ENCODE peak calls at places on chromosomes 11 and 22, in ten cellular contexts. T is left ventricle myocardium inferior; I is CD8-positive, alpha-beta T cell; H is heart left ventricle; G is AG04450; L is Panc1; R is suprapubic skin; K is brain microvascular endothelial cell; S is heart right ventricle; U is right atrium auricular region. Y is an unnamed sample.

GRCh38 chr11:74672332-74672955 is 58.8 kb downstream of the CHRDL2 start:
- DNase-seq in T (no peak), I (peak; percentile 23), H (no peak), G (no peak), L (no peak), R (no peak), K (no peak), S (no peak), U (no peak), Y (no peak)

GRCh38 chr11:104946907-104947306 is 21.5 kb downstream of the CASP4 start:
- DNase-seq in T (no peak), I (no peak), H (no peak), G (no peak), L (peak; percentile 33), R (no peak), K (peak; percentile 47), S (peak; percentile 33), U (no peak), Y (no peak)

GRCh38 chr22:24230911-24231656 is 13.8 kb downstream of the GGT5 start:
- DNase-seq in T (peak; percentile 37), I (peak; percentile 79), H (no peak), G (no peak), L (no peak), R (no peak), K (no peak), S (no peak), U (no peak), Y (no peak)

GRCh38 chr11:114208371-114208770 is 87.8 kb upstream of the NNMT start:
- DNase-seq in T (no peak), I (peak; percentile 59), H (no peak), G (no peak), L (no peak), R (no peak), K (no peak), S (no peak), U (no peak), Y (no peak)

GRCh38 chr11:119484741-119485605 is 62.0 kb upstream of the THY1 start:
- DNase-seq in T (no peak), I (no peak), H (peak; percentile 14), G (no peak), L (no peak), R (peak; percentile 48), K (no peak), S (no peak), U (peak; percentile 48), Y (no peak)

GRCh38 chr11:113023986-113024385 is 62.8 kb downstream of the NCAM1 start:
- DNase-seq in T (no peak), I (no peak), H (no peak), G (no peak), L (no peak), R (no peak), K (no peak), S (no peak), U (no peak), Y (no peak)

GRCh38 chr11:11842426-11843008 is 745 bp downstream of the USP47 start:
- DNase-seq in T (peak; percentile 23), I (peak; percentile 75), H (peak; percentile 62), G (no peak), L (no peak), R (no peak), K (peak; percentile 68), S (peak; percentile 54), U (peak; percentile 69), Y (peak; percentile 43)

GRCh38 chr22:38751066-38751421 is 4.8 kb downstream of the SUN2 start:
- DNase-seq in T (no peak), I (no peak), H (no peak), G (no peak), L (no peak), R (no peak), K (no peak), S (no peak), U (no peak), Y (no peak)

GRCh38 chr11:123145220-123145619 is 49.8 kb downstream of the CLMP start:
- DNase-seq in T (no peak), I (no peak), H (peak; percentile 40), G (no peak), L (peak; percentile 72), R (no peak), K (peak; percentile 57), S (no peak), U (no peak), Y (peak; percentile 82)

GRCh38 chr11:94623120-94623735 is 56.1 kb downstream of the PIWIL4 start:
- DNase-seq in T (no peak), I (no peak), H (peak; percentile 40), G (peak; percentile 46), L (peak; percentile 78), R (no peak), K (peak; percentile 65), S (peak; percentile 77), U (no peak), Y (peak; percentile 47)

GRCh38 chr11:128613300-128613995 is 26.1 kb upstream of the ETS1 start:
- DNase-seq in T (no peak), I (no peak), H (no peak), G (no peak), L (no peak), R (no peak), K (no peak), S (no peak), U (peak; percentile 55), Y (no peak)

GRCh38 chr11:705646-706438 is at the start of gene EPS8L2:
- DNase-seq in T (no peak), I (no peak), H (no peak), G (no peak), L (no peak), R (no peak), K (no peak), S (no peak), U (no peak), Y (no peak)

GRCh38 chr11:6205366-6205765 is at the start of gene C11orf42:
- DNase-seq in T (no peak), I (no peak), H (no peak), G (no peak), L (no peak), R (no peak), K (no peak), S (no peak), U (no peak), Y (no peak)

GRCh38 chr11:61027141-61027840 is 55.8 kb downstream of the CD6 start:
- DNase-seq in T (no peak), I (peak; percentile 74), H (no peak), G (no peak), L (no peak), R (no peak), K (no peak), S (no peak), U (no peak), Y (no peak)

GRCh38 chr22:47565607-47566006 is 803.2 kb downstream of the TBC1D22A start:
- DNase-seq in T (no peak), I (peak; percentile 17), H (no peak), G (no peak), L (no peak), R (peak; percentile 26), K (no peak), S (no peak), U (peak; percentile 36), Y (no peak)

GRCh38 chr22:47623056-47623739 is 860.7 kb downstream of the TBC1D22A start:
- DNase-seq in T (no peak), I (peak; percentile 32), H (no peak), G (no peak), L (no peak), R (no peak), K (no peak), S (no peak), U (peak; percentile 47), Y (no peak)

GRCh38 chr11:6703247-6704063 is 20.3 kb upstream of the MRPL17 start:
- DNase-seq in T (peak; percentile 26), I (peak; percentile 58), H (peak; percentile 40), G (no peak), L (no peak), R (no peak), K (peak; percentile 54), S (peak; percentile 64), U (peak; percentile 66), Y (peak; percentile 38)

GRCh38 chr22:37325024-37325395 is 42.7 kb downstream of the CYTH4 start:
- DNase-seq in T (no peak), I (no peak), H (no peak), G (no peak), L (no peak), R (no peak), K (no peak), S (no peak), U (no peak), Y (no peak)
- H3K27me3 ChIP-seq in T (peaks cover 95% of the 10 kb centered on the region), I (peaks cover 6% of the 10 kb centered on the region), H (peaks cover 84% of the 10 kb centered on the region), G (peaks cover 2% of the 10 kb centered on the region), L (no peaks in the 10 kb centered on the region), R (peaks cover 83% of the 10 kb centered on the region), K (peaks cover 2% of the 10 kb centered on the region), S (peaks cover 92% of the 10 kb centered on the region), U (peaks cover 3% of the 10 kb centered on the region), Y (no peaks in the 10 kb centered on the region)

GRCh38 chr22:34608716-34609115 is 457.2 kb upstream of the ISX start:
- DNase-seq in T (no peak), I (no peak), H (no peak), G (no peak), L (no peak), R (no peak), K (no peak), S (no peak), U (no peak), Y (no peak)
- TF ChIP-seq CTCF in T (no peak), I (no peak), H (no peak), G (no peak), L (no peak), R (no peak), K (no peak), S (no peak), U (no peak), Y (no peak)

GRCh38 chr11:69326622-69327219 is 32.8 kb downstream of the MYEOV start:
- DNase-seq in T (no peak), I (peak; percentile 11), H (no peak), G (no peak), L (no peak), R (peak; percentile 52), K (no peak), S (no peak), U (no peak), Y (no peak)

GRCh38 chr11:69328231-69328630 is 34.3 kb downstream of the MYEOV start:
- DNase-seq in T (no peak), I (no peak), H (no peak), G (no peak), L (no peak), R (peak; percentile 43), K (no peak), S (no peak), U (peak; percentile 43), Y (no peak)

GRCh38 chr11:69330330-69330729 is 36.4 kb downstream of the MYEOV start:
- DNase-seq in T (no peak), I (no peak), H (no peak), G (no peak), L (no peak), R (no peak), K (no peak), S (no peak), U (no peak), Y (no peak)

GRCh38 chr11:69325446-69325845 is 31.5 kb downstream of the MYEOV start:
- DNase-seq in T (no peak), I (peak; percentile 32), H (no peak), G (no peak), L (no peak), R (peak; percentile 69), K (no peak), S (no peak), U (no peak), Y (no peak)

GRCh38 chr11:69327741-69328191 is 33.8 kb downstream of the MYEOV start:
- DNase-seq in T (no peak), I (peak; percentile 43), H (no peak), G (no peak), L (no peak), R (peak; percentile 61), K (no peak), S (no peak), U (peak; percentile 46), Y (no peak)
- H3K27me3 ChIP-seq in T (no peaks in the 10 kb centered on the region), I (no peaks in the 10 kb centered on the region), H (no peaks in the 10 kb centered on the region), G (no peaks in the 10 kb centered on the region), L (no peaks in the 10 kb centered on the region), R (no peaks in the 10 kb centered on the region), K (no peaks in the 10 kb centered on the region), S (no peaks in the 10 kb centered on the region), U (no peaks in the 10 kb centered on the region), Y (no peaks in the 10 kb centered on the region)

GRCh38 chr11:129766858-129767604 is 48.6 kb upstream of the TMEM45B start:
- DNase-seq in T (no peak), I (no peak), H (no peak), G (no peak), L (no peak), R (no peak), K (peak; percentile 25), S (no peak), U (no peak), Y (no peak)
- TF ChIP-seq CTCF in T (peak; percentile 39), I (peak; percentile 42), H (peak; percentile 22), G (peak; percentile 69), L (peak; percentile 87), R (no peak), K (peak; percentile 82), S (peak; percentile 17), U (no peak), Y (peak; percentile 70)